ENCODE peak calls at places on chromosomes 2 and 18, in seven cellular contexts. W is nephron progenitor cell, I is PC-3, J is IMR-90, Q is pancreas, E is neural progenitor cell, K is choroid plexus epithelial cell. H is an unnamed sample.

GRCh38 chr2:230643576-230644291 is 68.9 kb upstream of the CAB39 start:
- DNase-seq in W (no peak), I (no peak), J (no peak), Q (no peak), E (no peak), K (no peak), H (no peak)

GRCh38 chr2:25586726-25587144 is 86.6 kb downstream of the DTNB start:
- DNase-seq in W (no peak), I (no peak), J (peak; percentile 47), Q (no peak), E (peak; percentile 12), K (peak; percentile 36), H (no peak)

GRCh38 chr2:24080721-24081120 is 3.9 kb downstream of the TP53I3 start:
- DNase-seq in W (no peak), I (no peak), J (peak; percentile 36), Q (no peak), E (no peak), K (no peak), H (no peak)

GRCh38 chr2:16739778-16740581 is 74.3 kb upstream of the CYRIA start:
- DNase-seq in W (no peak), I (no peak), J (no peak), Q (peak; percentile 82), E (no peak), K (no peak), H (no peak)

GRCh38 chr2:191678437-191679110 is 638 bp downstream of the NABP1 start:
- DNase-seq in W (peak; percentile 55), I (peak; percentile 81), J (no peak), Q (peak; percentile 57), E (peak; percentile 52), K (no peak), H (peak; percentile 23)

GRCh38 chr18:75161629-75162028 is 47.3 kb downstream of the PTGR3 start:
- DNase-seq in W (no peak), I (no peak), J (no peak), Q (no peak), E (no peak), K (peak; percentile 8), H (no peak)

GRCh38 chr2:11778923-11779757 is 32.7 kb downstream of the LPIN1 start:
- DNase-seq in W (peak; percentile 90), I (peak; percentile 86), J (peak; percentile 48), Q (peak; percentile 78), E (peak; percentile 88), K (peak; percentile 73), H (peak; percentile 83)

GRCh38 chr2:163682695-163683094 is 53.1 kb downstream of the FIGN start:
- DNase-seq in W (no peak), I (peak; percentile 74), J (peak; percentile 55), Q (no peak), E (no peak), K (peak; percentile 81), H (no peak)

GRCh38 chr2:61354486-61355197 is 116.2 kb downstream of the USP34 start:
- DNase-seq in W (no peak), I (no peak), J (no peak), Q (no peak), E (no peak), K (peak; percentile 53), H (no peak)

GRCh38 chr2:202479610-202480009 is 103.5 kb downstream of the BMPR2 start:
- DNase-seq in W (no peak), I (no peak), J (no peak), Q (no peak), E (no peak), K (no peak), H (no peak)

GRCh38 chr2:120594856-120595685 is 140.6 kb upstream of the GLI2 start:
- DNase-seq in W (no peak), I (peak; percentile 51), J (no peak), Q (no peak), E (no peak), K (no peak), H (no peak)

GRCh38 chr2:22215517-22215916 is 1091.7 kb downstream of the TDRD15 start:
- DNase-seq in W (no peak), I (no peak), J (no peak), Q (no peak), E (no peak), K (no peak), H (no peak)

GRCh38 chr2:239716536-239717318 is 308.4 kb downstream of the NDUFA10 start:
- DNase-seq in W (peak; percentile 38), I (no peak), J (no peak), Q (no peak), E (no peak), K (no peak), H (no peak)

GRCh38 chr18:78902795-78903435 is 76.7 kb upstream of the SALL3 start:
- DNase-seq in W (no peak), I (no peak), J (no peak), Q (no peak), E (no peak), K (no peak), H (no peak)

GRCh38 chr2:161166538-161167409 is 6.5 kb downstream of the TANK start:
- DNase-seq in W (no peak), I (peak; percentile 58), J (peak; percentile 35), Q (no peak), E (no peak), K (peak; percentile 63), H (no peak)

GRCh38 chr2:25740810-25741381 is 67.5 kb upstream of the DTNB start:
- DNase-seq in W (no peak), I (no peak), J (no peak), Q (no peak), E (peak; percentile 86), K (peak; percentile 89), H (no peak)

GRCh38 chr2:138762515-138762914 is 17.7 kb downstream of the NXPH2 start:
- DNase-seq in W (no peak), I (no peak), J (no peak), Q (no peak), E (no peak), K (no peak), H (no peak)

GRCh38 chr18:68035709-68036522 is 519.4 kb upstream of the DSEL start:
- DNase-seq in W (no peak), I (no peak), J (peak; percentile 48), Q (no peak), E (no peak), K (peak; percentile 66), H (no peak)

GRCh38 chr18:79988925-79989361 is 580 bp upstream of the TXNL4A start:
- DNase-seq in W (no peak), I (peak; percentile 33), J (peak; percentile 59), Q (no peak), E (peak; percentile 66), K (peak; percentile 72), H (no peak)

GRCh38 chr2:7430869-7431641 is 513.8 kb downstream of the RNF144A start:
- DNase-seq in W (peak; percentile 55), I (peak; percentile 61), J (no peak), Q (peak; percentile 29), E (peak; percentile 64), K (no peak), H (peak; percentile 75)

GRCh38 chr2:166610180-166610919 is 116.3 kb upstream of the SCN7A start:
- DNase-seq in W (peak; percentile 44), I (no peak), J (no peak), Q (no peak), E (peak; percentile 25), K (peak; percentile 42), H (no peak)

GRCh38 chr2:120628248-120628647 is 107.4 kb upstream of the GLI2 start:
- DNase-seq in W (no peak), I (no peak), J (no peak), Q (no peak), E (no peak), K (no peak), H (no peak)

GRCh38 chr2:75476778-75477177 is 84.0 kb downstream of the EVA1A start:
- DNase-seq in W (no peak), I (no peak), J (peak; percentile 59), Q (no peak), E (peak; percentile 31), K (peak; percentile 66), H (no peak)

DNA sequence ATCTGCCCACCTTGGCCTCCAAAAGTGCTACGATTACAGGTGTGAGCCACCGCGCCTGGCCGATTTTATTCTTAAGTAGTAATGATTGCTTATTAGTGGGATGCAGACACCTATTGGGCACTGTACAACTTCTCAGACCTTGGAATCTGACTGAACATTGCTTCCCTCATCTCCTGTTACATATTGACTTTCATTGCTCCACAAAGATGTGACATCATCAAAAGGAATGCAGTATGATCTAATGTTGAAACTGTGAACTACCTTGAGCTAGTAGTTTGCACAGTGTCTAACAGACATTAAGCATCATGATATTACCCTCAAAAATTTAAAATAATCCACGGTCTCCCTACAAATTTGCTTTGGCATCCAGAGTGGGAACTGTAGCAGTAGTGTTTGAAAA is 109.8 kb upstream of the SIX2 start:
- DNase-seq in W (no peak), I (peak; percentile 80), J (peak; percentile 72), Q (no peak), E (no peak), K (peak; percentile 79), H (no peak)
- TF ChIP-seq CTCF in W (no peak), I (no peak), J (no peak), Q (no peak), E (no peak), K (no peak), H (no peak)

GRCh38 chr2:64750817-64751285 is 97.1 kb upstream of the SERTAD2 start:
- DNase-seq in W (peak; percentile 98), I (peak; percentile 99), J (peak; percentile 99), Q (peak; percentile 99), E (peak; percentile 100), K (peak; percentile 100), H (peak; percentile 92)
- TF ChIP-seq CTCF in W (no peak), I (peak; percentile 19), J (peak; percentile 35), Q (no peak), E (no peak), K (no peak), H (no peak)

DNA sequence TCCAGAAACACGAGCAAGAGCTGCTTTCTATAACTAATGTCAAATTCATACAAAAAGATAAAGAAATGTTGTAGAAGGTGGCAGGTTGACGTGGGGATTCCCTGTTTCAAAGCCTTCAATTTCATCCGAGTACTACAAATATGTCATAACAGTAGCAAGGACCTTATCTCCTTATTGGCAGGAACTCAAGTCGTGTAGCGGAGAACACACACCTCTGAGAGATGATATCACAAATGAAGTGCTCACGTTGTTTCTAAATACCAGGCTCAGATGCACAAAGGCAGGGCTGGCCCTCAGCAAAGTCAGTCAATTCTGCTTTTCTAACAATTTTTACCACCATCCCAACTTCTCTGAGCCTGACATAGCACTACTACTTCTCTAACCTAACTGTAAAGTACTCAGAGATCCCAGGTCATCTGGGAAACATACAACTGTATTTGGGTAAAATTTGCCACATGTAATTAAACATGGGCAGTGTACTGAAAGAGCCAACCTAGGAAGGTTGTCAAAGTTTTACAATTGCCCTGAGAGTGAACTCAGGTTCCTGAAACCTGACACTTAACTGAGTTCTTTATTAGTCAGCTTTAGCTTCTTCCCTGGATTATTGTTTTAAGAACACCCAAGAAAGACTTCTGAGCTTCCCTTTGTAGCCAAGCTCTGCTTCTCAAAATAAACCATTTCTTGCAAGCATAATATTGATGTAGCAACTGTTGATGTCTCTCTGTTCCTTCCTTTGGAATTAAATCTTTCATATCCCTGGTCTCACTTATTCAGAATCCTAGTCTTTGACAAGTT is 813.7 kb upstream of the ACVR2A start:
- DNase-seq in W (no peak), I (peak; percentile 81), J (peak; percentile 54), Q (no peak), E (no peak), K (peak; percentile 88), H (no peak)
- TF ChIP-seq CTCF in W (no peak), I (no peak), J (no peak), Q (no peak), E (no peak), K (no peak), H (no peak)

DNA sequence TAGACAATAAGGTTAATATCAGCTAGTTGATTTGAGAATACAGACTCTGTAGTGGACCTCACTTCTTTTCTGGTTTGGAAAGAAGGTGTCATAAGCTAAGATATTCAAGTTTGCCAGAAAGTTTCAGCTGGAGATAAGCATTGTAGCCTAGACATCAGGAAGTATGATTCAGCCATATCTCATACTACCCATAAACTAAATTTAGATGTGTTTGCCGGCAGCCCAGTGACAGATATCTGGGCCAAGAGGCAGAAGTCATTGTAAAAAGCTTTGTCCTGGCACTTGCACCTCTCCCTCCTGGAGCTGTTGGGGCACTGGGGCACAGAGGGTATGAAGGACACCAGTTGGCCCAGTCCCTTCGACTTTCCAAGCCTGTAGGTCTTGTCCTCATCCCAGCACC is 128.0 kb downstream of the EPHA4 start:
- DNase-seq in W (no peak), I (peak; percentile 77), J (peak; percentile 85), Q (no peak), E (no peak), K (peak; percentile 70), H (no peak)
- TF ChIP-seq CTCF in W (no peak), I (no peak), J (no peak), Q (no peak), E (no peak), K (no peak), H (no peak)

H was measured in neural crest cell.